ENCODE peak calls at places on chromosomes 5 and 9, in five cellular contexts. M is trophoblast cell, V is heart left ventricle, T is thyroid gland, I is ovary. Y is an unnamed sample.

GRCh38 chr5:127400946-127401670 is 110.5 kb downstream of the MEGF10 start:
- DNase-seq in T (no peak), M (no peak), V (no peak), I (no peak), Y (no peak)

GRCh38 chr5:31237159-31237558 is 43.7 kb downstream of the CDH6 start:
- DNase-seq in I (no peak), V (no peak), M (peak; percentile 4), T (no peak), Y (no peak)

GRCh38 chr9:94911211-94911610 is 184.7 kb downstream of the AOPEP start:
- DNase-seq in M (no peak), I (peak; percentile 1), V (no peak), T (no peak), Y (peak; percentile 4)

GRCh38 chr5:20601678-20602100 is 613.7 kb upstream of the CDH18 start:
- DNase-seq in T (no peak), I (no peak), V (no peak), M (no peak), Y (no peak)

GRCh38 chr5:761206-761771 is 23.2 kb downstream of the ZDHHC11B start:
- DNase-seq in T (no peak), M (no peak), I (no peak), V (peak; percentile 48), Y (no peak)

GRCh38 chr9:113431181-113431580 is 20.6 kb downstream of the C9orf43 start:
- DNase-seq in M (no peak), V (no peak), T (no peak), I (no peak), Y (no peak)

GRCh38 chr9:29830815-29831214 is 2257.5 kb upstream of the C9orf72 start:
- DNase-seq in V (no peak), I (no peak), M (peak; percentile 38), T (no peak), Y (no peak)

GRCh38 chr9:122340161-122340560 is 30.7 kb upstream of the PTGS1 start:
- DNase-seq in T (no peak), V (no peak), M (no peak), I (no peak), Y (no peak)

GRCh38 chr9:87152206-87152605 is 204.9 kb upstream of the GAS1 start:
- DNase-seq in T (no peak), V (no peak), M (no peak), I (no peak), Y (no peak)

GRCh38 chr9:93390953-93391515 is 60.5 kb upstream of the FAM120A start:
- DNase-seq in I (no peak), T (no peak), M (no peak), V (no peak), Y (no peak)

GRCh38 chr9:27645166-27645840 is 72.0 kb upstream of the C9orf72 start:
- DNase-seq in V (no peak), I (no peak), M (no peak), T (peak; percentile 5), Y (no peak)

GRCh38 chr5:38466444-38467189 is 89.8 kb downstream of the LIFR start:
- DNase-seq in I (peak; percentile 95), T (peak; percentile 55), M (no peak), V (peak; percentile 83), Y (peak; percentile 74)

GRCh38 chr5:122581629-122582028 is 193.3 kb upstream of the SNX2 start:
- DNase-seq in V (no peak), I (no peak), T (no peak), M (peak; percentile 15), Y (no peak)

GRCh38 chr9:133718533-133719315 is 19.4 kb downstream of the SARDH start:
- DNase-seq in I (no peak), T (no peak), M (no peak), V (peak; percentile 49), Y (no peak)

GRCh38 chr5:71817891-71818290 is 98.8 kb downstream of the CARTPT start:
- DNase-seq in V (no peak), M (no peak), T (no peak), I (no peak), Y (no peak)

DNA sequence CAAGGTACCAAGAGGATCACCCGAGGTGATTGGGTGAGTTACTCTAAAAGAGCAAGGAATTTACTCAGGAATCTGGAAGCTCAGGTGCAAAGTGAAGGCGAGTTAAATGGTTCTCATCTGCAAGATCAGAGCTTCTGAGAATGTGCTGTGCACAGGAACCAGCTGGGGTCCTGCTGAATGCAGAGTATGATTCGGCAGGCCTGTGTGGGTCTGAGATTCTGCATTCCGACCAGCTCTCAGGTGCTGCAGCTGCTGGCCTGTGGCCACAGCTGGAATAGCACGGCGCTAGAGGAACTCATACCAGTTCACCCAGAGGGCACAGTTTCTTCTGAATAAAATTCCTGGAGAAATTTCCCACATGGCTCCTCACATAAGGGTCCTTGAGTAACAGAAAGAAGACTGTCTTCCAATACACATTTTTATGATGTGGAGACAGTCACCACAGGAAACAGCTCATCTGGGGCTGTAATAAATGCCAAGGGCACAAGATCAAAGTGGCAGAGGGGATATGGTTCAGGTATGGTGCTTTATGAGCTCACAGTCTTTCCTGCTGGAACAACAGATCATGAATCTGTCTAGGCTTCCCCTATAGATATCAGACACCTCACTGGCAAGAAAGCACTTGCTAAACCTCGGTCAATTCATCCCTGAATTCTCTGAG is 83.9 kb downstream of the PTPN3 start:
- DNase-seq in T (peak; percentile 67), V (no peak), I (no peak), M (peak; percentile 42), Y (no peak)
- H3K27ac ChIP-seq in T (peak overlapping the region; percentile 24), V (no peak overlapping the region), I (no peak overlapping the region), M (no peak overlapping the region), Y (no peak overlapping the region)

GRCh38 chr9:7592321-7593319 is 207.0 kb downstream of the DMAC1 start:
- DNase-seq in M (no peak), T (no peak), V (no peak), I (no peak), Y (no peak)

GRCh38 chr9:7591501-7591900 is 208.1 kb downstream of the DMAC1 start:
- DNase-seq in V (no peak), I (no peak), M (no peak), T (no peak), Y (no peak)
- H3K4me1 ChIP-seq in V (no peaks in the 10 kb centered on the region), I (no peaks in the 10 kb centered on the region), M (no peaks in the 10 kb centered on the region), T (no peaks in the 10 kb centered on the region), Y (no peaks in the 10 kb centered on the region)

DNA sequence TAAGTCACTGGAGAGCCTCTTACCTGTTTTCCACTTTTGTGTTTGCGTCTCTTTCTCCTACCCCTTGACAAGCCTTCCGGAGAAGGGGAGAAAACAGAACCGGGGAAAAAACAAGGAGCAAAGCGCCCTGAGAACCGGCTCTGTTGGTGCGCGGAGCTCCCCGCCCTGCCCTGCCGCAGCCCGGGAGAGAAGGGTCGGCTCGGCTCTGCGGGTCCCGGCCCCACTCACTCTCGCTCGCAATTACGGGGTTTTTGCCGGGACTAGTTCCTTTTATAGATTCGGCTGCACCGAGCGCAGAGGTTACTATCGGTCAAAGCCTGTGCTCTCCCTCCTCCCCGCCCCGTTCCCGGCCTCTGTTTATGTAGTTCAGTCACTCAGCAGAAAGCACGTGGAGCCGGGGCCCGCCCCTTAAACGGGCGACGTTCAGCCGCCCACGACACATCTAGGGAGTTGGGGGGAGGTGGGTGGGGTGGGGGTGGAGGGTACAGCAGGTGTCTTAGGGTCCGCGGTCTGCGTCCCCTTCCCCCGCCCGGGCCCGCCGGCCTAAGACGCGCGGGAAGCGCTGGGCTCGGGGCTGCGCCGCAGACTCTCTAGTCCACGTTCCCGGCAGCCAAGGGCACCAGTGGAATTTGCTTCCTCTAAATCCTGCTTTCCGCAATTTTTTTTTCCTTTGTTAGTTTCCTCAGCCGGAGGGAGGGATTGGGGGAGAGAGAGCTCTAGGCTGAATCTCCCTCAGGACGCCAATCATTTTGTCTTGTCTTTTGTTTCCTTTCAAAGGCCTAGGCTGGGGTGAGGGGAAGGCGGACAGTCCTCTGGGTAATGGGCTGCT is at the start of gene ABCA1:
- DNase-seq in I (peak; percentile 92), V (peak; percentile 93), T (peak; percentile 95), M (peak; percentile 85), Y (peak; percentile 93)
- H3K27ac ChIP-seq in I (peak within 1 kb of the TSS; percentile 13), V (peak within 1 kb of the TSS; percentile 85), T (peak within 1 kb of the TSS; percentile 77), M (no peak within 1 kb of the TSS), Y (peak within 1 kb of the TSS; percentile 95)

GRCh38 chr5:174293006-174293405 is 247.5 kb downstream of the NSG2 start:
- DNase-seq in V (no peak), I (no peak), T (no peak), M (no peak), Y (no peak)
- H3K4me1 ChIP-seq in V (no peaks in the 10 kb centered on the region), I (no peaks in the 10 kb centered on the region), T (no peaks in the 10 kb centered on the region), M (no peaks in the 10 kb centered on the region), Y (no peaks in the 10 kb centered on the region)

DNA sequence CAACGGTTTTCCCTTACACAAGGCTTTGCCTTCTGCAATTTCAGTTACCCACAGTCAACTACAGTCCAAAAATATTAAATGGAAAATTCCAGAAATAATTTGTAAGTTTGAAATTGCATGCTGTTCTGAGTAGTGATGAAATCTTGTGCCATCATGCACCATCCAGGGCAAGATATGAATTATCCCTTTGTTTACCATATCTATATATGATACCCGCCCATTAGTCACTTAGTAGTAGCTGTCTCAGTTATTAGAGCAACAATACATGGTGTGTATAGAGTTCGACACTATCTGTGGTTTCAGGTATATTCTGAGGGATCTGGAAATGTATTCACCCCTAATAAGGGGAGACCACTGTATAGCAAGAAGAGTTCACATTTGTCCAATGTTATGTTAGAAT is 29.4 kb downstream of the ERBIN start:
- DNase-seq in M (peak; percentile 27), I (no peak), V (no peak), T (no peak), Y (no peak)
- H3K27ac ChIP-seq in M (no peak overlapping the region), I (no peak overlapping the region), V (no peak overlapping the region), T (no peak overlapping the region), Y (no peak overlapping the region)

GRCh38 chr5:173298213-173298933 is 29.8 kb downstream of the STC2 start:
- DNase-seq in I (no peak), V (no peak), M (no peak), T (no peak), Y (no peak)

GRCh38 chr5:173301695-173302545 is 26.3 kb downstream of the STC2 start:
- DNase-seq in M (no peak), V (no peak), T (no peak), I (no peak), Y (no peak)

GRCh38 chr5:173302546-173303155 is 25.6 kb downstream of the STC2 start:
- DNase-seq in M (peak; percentile 77), V (no peak), T (no peak), I (no peak), Y (no peak)

GRCh38 chr5:173299820-173300219 is 28.4 kb downstream of the STC2 start:
- DNase-seq in T (no peak), I (no peak), V (no peak), M (no peak), Y (no peak)

GRCh38 chr5:173300389-173301047 is 27.7 kb downstream of the STC2 start:
- DNase-seq in I (no peak), M (no peak), T (no peak), V (no peak), Y (no peak)
- H3K4me1 ChIP-seq in I (no peaks in the 10 kb centered on the region), M (peaks cover 26% of the 10 kb centered on the region), T (no peaks in the 10 kb centered on the region), V (no peaks in the 10 kb centered on the region), Y (no peaks in the 10 kb centered on the region)

GRCh38 chr5:174829511-174829864 is 105.1 kb downstream of the MSX2 start:
- DNase-seq in T (no peak), V (no peak), I (no peak), M (no peak), Y (no peak)
- H3K27ac ChIP-seq in T (no peak overlapping the region), V (no peak overlapping the region), I (no peak overlapping the region), M (no peak overlapping the region), Y (no peak overlapping the region)

GRCh38 chr5:157603333-157604190 is 28.0 kb upstream of the ADAM19 start:
- DNase-seq in I (no peak), M (peak; percentile 41), T (no peak), V (no peak), Y (no peak)
- H3K4me1 ChIP-seq in I (no peaks in the 10 kb centered on the region), M (peaks cover 9% of the 10 kb centered on the region), T (no peaks in the 10 kb centered on the region), V (no peaks in the 10 kb centered on the region), Y (peaks cover 1% of the 10 kb centered on the region)

GRCh38 chr5:180821538-180821937 is 18.9 kb upstream of the MGAT1 start:
- DNase-seq in V (no peak), M (no peak), T (no peak), I (no peak), Y (no peak)
- H3K27ac ChIP-seq in V (peak overlapping the region; percentile 81), M (no peak overlapping the region), T (peak overlapping the region; percentile 85), I (no peak overlapping the region), Y (peak overlapping the region; percentile 61)

Y was measured in heart right ventricle.